ENCODE peak calls at places on chromosome 20, in four cellular contexts. One of them, this sample, is unnamed. For H3K4me1, the result is how much of the 10 kb centered on the place peaks cover.

GRCh38 chr20:3777726-3778629 is 3.3 kb downstream of the SPEF1 start:
- DNase-seq in A549: peak
- DNase-seq in right atrium auricular region: peak
- DNase-seq in endothelial cell of umbilical vein: peak
- DNase-seq in this sample: peak

GRCh38 chr20:29452186-29452585 is 1805.3 kb upstream of the DEFB115 start:
- DNase-seq in A549: no peak
- DNase-seq in right atrium auricular region: no peak
- DNase-seq in endothelial cell of umbilical vein: no peak
- DNase-seq in this sample: no peak

GRCh38 chr20:8964944-8965562 is 103.8 kb upstream of the PLCB4 start:
- DNase-seq in A549: no peak
- DNase-seq in endothelial cell of umbilical vein: no peak
- DNase-seq in right atrium auricular region: no peak
- DNase-seq in this sample: no peak

GRCh38 chr20:58075565-58075964 is 152.9 kb downstream of the ANKRD60 start:
- DNase-seq in A549: no peak
- DNase-seq in endothelial cell of umbilical vein: no peak
- DNase-seq in right atrium auricular region: peak
- DNase-seq in this sample: no peak

GRCh38 chr20:58131581-58132142 is 96.8 kb downstream of the ANKRD60 start:
- DNase-seq in right atrium auricular region: peak
- DNase-seq in endothelial cell of umbilical vein: peak
- DNase-seq in A549: no peak
- DNase-seq in this sample: no peak

GRCh38 chr20:57779401-57780003 is 69.7 kb upstream of the PMEPA1 start:
- DNase-seq in right atrium auricular region: no peak
- DNase-seq in endothelial cell of umbilical vein: no peak
- DNase-seq in A549: no peak
- DNase-seq in this sample: no peak

GRCh38 chr20:57560554-57561355 is at the start of gene PCK1:
- DNase-seq in right atrium auricular region: no peak
- DNase-seq in endothelial cell of umbilical vein: no peak
- DNase-seq in A549: peak
- DNase-seq in this sample: peak

GRCh38 chr20:2767768-2768631 is 32.4 kb downstream of the CPXM1 start:
- DNase-seq in right atrium auricular region: no peak
- DNase-seq in A549: no peak
- DNase-seq in endothelial cell of umbilical vein: peak
- DNase-seq in this sample: no peak

GRCh38 chr20:33674294-33675126 is at the start of gene NECAB3:
- DNase-seq in right atrium auricular region: peak
- DNase-seq in A549: peak
- DNase-seq in endothelial cell of umbilical vein: peak
- DNase-seq in this sample: peak

GRCh38 chr20:62752671-62753501 is 43.4 kb upstream of the MRGBP start:
- DNase-seq in endothelial cell of umbilical vein: no peak
- DNase-seq in right atrium auricular region: no peak
- DNase-seq in A549: no peak
- DNase-seq in this sample: no peak

GRCh38 chr20:22341508-22341907 is 242.9 kb downstream of the FOXA2 start:
- DNase-seq in endothelial cell of umbilical vein: no peak
- DNase-seq in A549: no peak
- DNase-seq in right atrium auricular region: no peak
- DNase-seq in this sample: no peak

GRCh38 chr20:49278817-49279676 is 1.2 kb upstream of the ZNFX1 start:
- DNase-seq in right atrium auricular region: no peak
- DNase-seq in A549: no peak
- DNase-seq in endothelial cell of umbilical vein: no peak
- DNase-seq in this sample: peak

GRCh38 chr20:57389695-57390603 is 1.2 kb upstream of the RBM38 start:
- DNase-seq in A549: no peak
- DNase-seq in endothelial cell of umbilical vein: peak
- DNase-seq in right atrium auricular region: no peak
- DNase-seq in this sample: no peak

GRCh38 chr20:13685623-13686022 is 46.9 kb upstream of the TASP1 start:
- DNase-seq in A549: no peak
- DNase-seq in right atrium auricular region: no peak
- DNase-seq in endothelial cell of umbilical vein: no peak
- DNase-seq in this sample: no peak

GRCh38 chr20:5657190-5657872 is 92.9 kb upstream of the SHLD1 start:
- DNase-seq in endothelial cell of umbilical vein: peak
- DNase-seq in A549: peak
- DNase-seq in right atrium auricular region: peak
- DNase-seq in this sample: peak

GRCh38 chr20:63695419-63696310 is 787 bp upstream of the TNFRSF6B start:
- DNase-seq in endothelial cell of umbilical vein: no peak
- DNase-seq in right atrium auricular region: no peak
- DNase-seq in A549: no peak
- DNase-seq in this sample: no peak

GRCh38 chr20:61476956-61477355 is 224.9 kb downstream of the CDH4 start:
- DNase-seq in endothelial cell of umbilical vein: no peak
- DNase-seq in right atrium auricular region: no peak
- DNase-seq in A549: no peak
- DNase-seq in this sample: no peak

GRCh38 chr20:4283011-4283410 is 267.7 kb upstream of the RNF24 start:
- DNase-seq in endothelial cell of umbilical vein: no peak
- DNase-seq in A549: no peak
- DNase-seq in right atrium auricular region: no peak
- DNase-seq in this sample: no peak

GRCh38 chr20:43799150-43799711 is 72.4 kb upstream of the GTSF1L start:
- DNase-seq in right atrium auricular region: no peak
- DNase-seq in endothelial cell of umbilical vein: no peak
- DNase-seq in A549: no peak
- DNase-seq in this sample: no peak

GRCh38 chr20:3377644-3378043 is 29.8 kb downstream of the DNAAF9 start:
- DNase-seq in right atrium auricular region: no peak
- DNase-seq in A549: no peak
- DNase-seq in endothelial cell of umbilical vein: no peak
- DNase-seq in this sample: no peak

GRCh38 chr20:21808863-21809664 is 103.6 kb downstream of the PAX1 start:
- DNase-seq in right atrium auricular region: no peak
- DNase-seq in endothelial cell of umbilical vein: no peak
- DNase-seq in A549: peak
- DNase-seq in this sample: peak

GRCh38 chr20:13458860-13459451 is 179.8 kb downstream of the TASP1 start:
- DNase-seq in endothelial cell of umbilical vein: peak
- DNase-seq in A549: peak
- DNase-seq in right atrium auricular region: no peak
- DNase-seq in this sample: peak

GRCh38 chr20:22773326-22773725 is 189.0 kb upstream of the FOXA2 start:
- DNase-seq in A549: no peak
- DNase-seq in right atrium auricular region: no peak
- DNase-seq in endothelial cell of umbilical vein: peak
- DNase-seq in this sample: peak

GRCh38 chr20:310645-311044 is 13.3 kb downstream of the ZCCHC3 start:
- DNase-seq in right atrium auricular region: no peak
- DNase-seq in A549: no peak
- DNase-seq in endothelial cell of umbilical vein: no peak
- DNase-seq in this sample: no peak

GRCh38 chr20:62977613-62978558 is 25.4 kb downstream of the SLC17A9 start:
- DNase-seq in A549: peak
- DNase-seq in endothelial cell of umbilical vein: no peak
- DNase-seq in right atrium auricular region: no peak
- DNase-seq in this sample: peak

GRCh38 chr20:46117704-46118467 is at the start of gene CD40:
- DNase-seq in endothelial cell of umbilical vein: peak
- DNase-seq in A549: peak
- DNase-seq in right atrium auricular region: peak
- DNase-seq in this sample: peak

GRCh38 chr20:38625896-38626295 is 24.3 kb downstream of the ARHGAP40 start:
- DNase-seq in endothelial cell of umbilical vein: no peak
- DNase-seq in right atrium auricular region: no peak
- DNase-seq in A549: no peak
- DNase-seq in this sample: no peak

GRCh38 chr20:6611911-6612614 is 155.4 kb upstream of the BMP2 start:
- DNase-seq in right atrium auricular region: no peak
- DNase-seq in A549: no peak
- DNase-seq in endothelial cell of umbilical vein: no peak
- DNase-seq in this sample: no peak

DNA sequence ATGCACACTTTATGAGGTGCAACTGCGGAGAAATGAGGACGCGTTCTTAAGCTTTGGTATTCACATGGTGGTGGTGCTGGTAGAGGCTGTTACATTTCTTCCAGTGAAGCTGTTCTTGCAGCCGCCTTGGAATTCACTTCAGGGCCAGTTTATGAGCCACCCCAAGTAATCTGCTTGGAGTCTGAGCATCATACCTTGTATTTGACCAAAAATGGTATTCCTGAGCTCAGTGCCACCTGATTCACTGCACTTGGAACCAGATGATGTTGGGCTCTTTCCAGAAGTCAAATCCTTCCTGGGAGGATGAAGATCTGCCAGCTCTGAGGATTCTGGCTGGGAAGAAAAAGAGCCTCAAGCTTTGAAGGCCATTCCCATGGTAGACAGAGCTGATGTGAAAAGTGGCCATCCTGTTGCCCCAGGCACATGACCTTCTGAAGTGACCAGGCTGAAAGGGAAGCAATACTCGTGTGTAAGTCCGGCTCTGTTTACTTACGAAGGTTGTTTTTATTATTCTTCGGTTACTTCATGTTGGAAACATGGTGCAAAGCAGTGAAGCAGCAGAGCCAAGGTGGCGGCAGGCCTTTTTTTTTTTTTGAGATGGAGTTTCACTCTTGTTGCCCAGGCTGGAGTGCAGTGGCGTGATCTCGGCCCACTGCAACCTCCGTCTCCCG is 7.7 kb downstream of the MANBAL start:
- DNase-seq in endothelial cell of umbilical vein: no peak
- DNase-seq in A549: no peak
- DNase-seq in right atrium auricular region: no peak
- DNase-seq in this sample: no peak
- H3K4me1 ChIP-seq in endothelial cell of umbilical vein: under half
- H3K4me1 ChIP-seq in A549: half or more
- H3K4me1 ChIP-seq in right atrium auricular region: under half
- H3K4me1 ChIP-seq in this sample: under half

DNA sequence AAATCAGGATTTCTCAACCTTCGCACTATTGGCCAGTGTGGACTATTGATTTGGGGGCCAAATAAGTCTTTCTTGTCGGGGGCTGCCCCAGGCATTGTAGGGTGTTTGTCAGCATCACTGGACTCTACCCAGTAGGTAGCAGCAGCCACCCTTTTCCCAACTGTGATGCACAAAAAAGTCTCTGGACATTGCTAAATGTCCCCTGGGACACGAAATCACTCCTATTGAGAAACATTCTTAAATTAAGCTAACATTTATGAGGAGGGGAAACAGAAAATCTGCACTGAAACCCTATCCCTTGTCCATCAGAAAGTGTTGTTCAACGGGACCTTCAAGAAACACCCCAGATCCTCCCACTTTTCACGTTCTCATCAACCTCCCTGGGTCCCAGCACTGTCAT is 54.2 kb downstream of the NFATC2 start:
- DNase-seq in endothelial cell of umbilical vein: no peak
- DNase-seq in A549: no peak
- DNase-seq in right atrium auricular region: no peak
- DNase-seq in this sample: no peak
- H3K27ac ChIP-seq in endothelial cell of umbilical vein: no peak
- H3K27ac ChIP-seq in A549: no peak
- H3K27ac ChIP-seq in right atrium auricular region: no peak
- H3K27ac ChIP-seq in this sample: no peak

DNA sequence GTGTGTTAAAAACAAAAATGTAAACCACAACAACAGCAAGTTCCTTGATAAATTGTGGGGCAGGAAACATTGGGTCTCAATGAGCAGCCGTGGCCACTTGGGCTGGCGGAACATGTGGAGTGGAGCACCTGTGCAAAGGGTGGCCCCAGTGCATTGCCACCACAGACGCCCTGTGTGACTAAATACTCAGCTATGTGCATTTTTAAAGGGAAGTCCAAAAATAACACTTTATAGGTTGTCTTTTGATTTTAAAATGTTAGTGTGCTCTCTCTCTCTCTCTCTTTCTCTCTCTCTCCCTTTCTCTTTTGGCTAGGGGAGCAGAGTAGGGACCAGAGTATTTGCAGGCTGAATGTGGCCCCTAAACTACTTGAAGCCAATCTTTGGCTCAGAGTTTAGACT is 236.4 kb downstream of the BCAS1 start:
- DNase-seq in A549: no peak
- DNase-seq in endothelial cell of umbilical vein: no peak
- DNase-seq in right atrium auricular region: no peak
- DNase-seq in this sample: no peak
- H3K4me1 ChIP-seq in A549: under half
- H3K4me1 ChIP-seq in endothelial cell of umbilical vein: under half
- H3K4me1 ChIP-seq in right atrium auricular region: under half
- H3K4me1 ChIP-seq in this sample: under half

GRCh38 chr20:19921349-19921793 is 95.8 kb upstream of the NAA20 start:
- DNase-seq in A549: no peak
- DNase-seq in right atrium auricular region: no peak
- DNase-seq in endothelial cell of umbilical vein: no peak
- DNase-seq in this sample: no peak
- H3K27ac ChIP-seq in A549: no peak
- H3K27ac ChIP-seq in right atrium auricular region: peak
- H3K27ac ChIP-seq in endothelial cell of umbilical vein: no peak
- H3K27ac ChIP-seq in this sample: no peak

GRCh38 chr20:45055056-45055455 is 45.9 kb downstream of the KCNS1 start:
- DNase-seq in A549: no peak
- DNase-seq in right atrium auricular region: no peak
- DNase-seq in endothelial cell of umbilical vein: no peak
- DNase-seq in this sample: no peak

GRCh38 chr20:45058168-45058850 is 42.6 kb downstream of the KCNS1 start:
- DNase-seq in right atrium auricular region: no peak
- DNase-seq in endothelial cell of umbilical vein: no peak
- DNase-seq in A549: no peak
- DNase-seq in this sample: no peak

GRCh38 chr20:45053441-45054351 is 47.2 kb downstream of the KCNS1 start:
- DNase-seq in right atrium auricular region: no peak
- DNase-seq in endothelial cell of umbilical vein: no peak
- DNase-seq in A549: no peak
- DNase-seq in this sample: no peak

GRCh38 chr20:45059022-45059728 is 41.8 kb downstream of the KCNS1 start:
- DNase-seq in endothelial cell of umbilical vein: no peak
- DNase-seq in right atrium auricular region: no peak
- DNase-seq in A549: no peak
- DNase-seq in this sample: no peak

DNA sequence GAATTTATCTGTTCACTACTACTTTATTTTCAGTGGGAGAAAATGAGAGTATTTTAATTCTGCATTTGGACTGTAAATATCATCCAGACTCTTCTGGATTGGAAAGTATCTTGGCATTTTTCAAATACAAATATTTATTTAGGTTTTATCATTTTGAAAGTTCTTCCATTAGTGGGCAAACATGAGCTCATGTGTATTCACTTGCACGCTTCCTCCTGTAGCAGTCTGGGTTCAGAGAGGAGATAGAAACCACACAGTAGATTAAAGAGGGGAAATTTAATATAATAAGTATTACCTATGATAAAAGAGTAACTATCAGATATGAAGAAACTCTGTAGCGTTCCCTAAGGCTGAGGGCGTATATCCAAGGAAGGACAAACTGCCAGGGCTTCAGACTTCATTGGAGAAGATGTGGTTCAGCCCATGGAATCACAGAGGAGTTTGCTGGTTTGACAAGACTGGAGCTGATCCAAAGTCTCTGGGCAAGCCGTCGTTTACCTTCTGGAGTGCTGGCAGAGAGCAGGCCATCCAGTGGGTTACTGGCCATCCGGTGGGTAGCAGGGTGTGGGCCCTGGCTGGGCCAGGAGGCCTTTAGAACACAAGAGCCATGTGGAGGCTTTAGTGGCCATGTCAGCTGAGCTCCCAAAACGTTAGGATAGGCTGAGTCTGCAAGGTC is 44.3 kb downstream of the KCNS1 start:
- DNase-seq in right atrium auricular region: no peak
- DNase-seq in endothelial cell of umbilical vein: no peak
- DNase-seq in A549: no peak
- DNase-seq in this sample: no peak
- H3K4me1 ChIP-seq in right atrium auricular region: under half
- H3K4me1 ChIP-seq in endothelial cell of umbilical vein: under half
- H3K4me1 ChIP-seq in A549: under half
- H3K4me1 ChIP-seq in this sample: under half